ENCODE peak calls at places on chromosomes 5 and 9, in five cellular contexts. One of them, this sample, is unnamed.

GRCh38 chr5:100828756-100829342 is 74.2 kb downstream of the ST8SIA4 start:
- DNase-seq in K562: no peak
- DNase-seq in GM12878: no peak
- DNase-seq in HepG2: no peak
- DNase-seq in A549: no peak
- DNase-seq in this sample: peak; percentile 57

GRCh38 chr9:98191615-98192502 is 578 bp downstream of the CORO2A start:
- DNase-seq in K562: peak; percentile 82
- DNase-seq in GM12878: no peak
- DNase-seq in HepG2: no peak
- DNase-seq in A549: no peak
- DNase-seq in this sample: no peak

GRCh38 chr5:132657676-132658382 is at the start of gene IL13:
- DNase-seq in K562: no peak
- DNase-seq in HepG2: no peak
- DNase-seq in A549: no peak
- DNase-seq in GM12878: no peak
- DNase-seq in this sample: no peak

GRCh38 chr9:99241106-99241505 is 19.0 kb downstream of the SEC61B start:
- DNase-seq in K562: no peak
- DNase-seq in GM12878: no peak
- DNase-seq in A549: no peak
- DNase-seq in HepG2: no peak
- DNase-seq in this sample: peak; percentile 53

GRCh38 chr5:86070719-86071118 is 547.0 kb upstream of the COX7C start:
- DNase-seq in K562: no peak
- DNase-seq in HepG2: peak; percentile 12
- DNase-seq in A549: no peak
- DNase-seq in GM12878: no peak
- DNase-seq in this sample: no peak

GRCh38 chr9:94772654-94773303 is 46.3 kb downstream of the AOPEP start:
- DNase-seq in A549: no peak
- DNase-seq in GM12878: no peak
- DNase-seq in K562: no peak
- DNase-seq in HepG2: no peak
- DNase-seq in this sample: no peak

GRCh38 chr9:137786511-137786920 is 91.1 kb upstream of the CACNA1B start:
- DNase-seq in A549: no peak
- DNase-seq in K562: no peak
- DNase-seq in GM12878: no peak
- DNase-seq in HepG2: no peak
- DNase-seq in this sample: no peak

GRCh38 chr5:59789197-59789596 is 104.3 kb downstream of the PDE4D start:
- DNase-seq in HepG2: no peak
- DNase-seq in GM12878: no peak
- DNase-seq in A549: peak; percentile 60
- DNase-seq in K562: no peak
- DNase-seq in this sample: no peak

GRCh38 chr9:129026442-129027223 is 1.5 kb downstream of the SH3GLB2 start:
- DNase-seq in GM12878: no peak
- DNase-seq in K562: no peak
- DNase-seq in HepG2: peak; percentile 20
- DNase-seq in A549: no peak
- DNase-seq in this sample: no peak

GRCh38 chr9:38068616-38068865 is 486 bp downstream of the SHB start:
- DNase-seq in GM12878: no peak
- DNase-seq in HepG2: no peak
- DNase-seq in A549: peak; percentile 60
- DNase-seq in K562: peak; percentile 76
- DNase-seq in this sample: peak; percentile 61

GRCh38 chr9:128138001-128138400 is 10.5 kb upstream of the PTGES2 start:
- DNase-seq in A549: no peak
- DNase-seq in GM12878: no peak
- DNase-seq in HepG2: no peak
- DNase-seq in K562: no peak
- DNase-seq in this sample: no peak

GRCh38 chr5:96070625-96071246 is 109.1 kb upstream of the ELL2 start:
- DNase-seq in HepG2: no peak
- DNase-seq in GM12878: no peak
- DNase-seq in A549: no peak
- DNase-seq in K562: no peak
- DNase-seq in this sample: no peak

GRCh38 chr5:66595877-66596790 is at the start of gene MAST4:
- DNase-seq in GM12878: no peak
- DNase-seq in A549: peak; percentile 83
- DNase-seq in K562: peak; percentile 87
- DNase-seq in HepG2: peak; percentile 50
- DNase-seq in this sample: peak; percentile 85

GRCh38 chr5:41856644-41857491 is 13.4 kb downstream of the OXCT1 start:
- DNase-seq in A549: peak; percentile 69
- DNase-seq in K562: peak; percentile 64
- DNase-seq in GM12878: no peak
- DNase-seq in HepG2: peak; percentile 58
- DNase-seq in this sample: peak; percentile 77

GRCh38 chr9:17462869-17463464 is 115.9 kb upstream of the SH3GL2 start:
- DNase-seq in K562: peak; percentile 9
- DNase-seq in HepG2: peak; percentile 31
- DNase-seq in A549: peak; percentile 55
- DNase-seq in GM12878: no peak
- DNase-seq in this sample: peak; percentile 68

GRCh38 chr9:82036101-82036500 is 47.5 kb downstream of the SPATA31D1 start:
- DNase-seq in HepG2: no peak
- DNase-seq in K562: no peak
- DNase-seq in GM12878: no peak
- DNase-seq in A549: no peak
- DNase-seq in this sample: no peak

GRCh38 chr5:4571248-4571950 is 568.7 kb upstream of the ADAMTS16 start:
- DNase-seq in K562: no peak
- DNase-seq in HepG2: no peak
- DNase-seq in GM12878: no peak
- DNase-seq in A549: no peak
- DNase-seq in this sample: no peak

GRCh38 chr5:90166816-90167215 is 242.7 kb downstream of the CETN3 start:
- DNase-seq in GM12878: no peak
- DNase-seq in K562: no peak
- DNase-seq in HepG2: no peak
- DNase-seq in A549: no peak
- DNase-seq in this sample: no peak

GRCh38 chr5:146754621-146755020 is 123.9 kb downstream of the PPP2R2B start:
- DNase-seq in GM12878: no peak
- DNase-seq in K562: no peak
- DNase-seq in A549: no peak
- DNase-seq in HepG2: no peak
- DNase-seq in this sample: no peak

GRCh38 chr5:181242031-181242451 is 1.7 kb downstream of the RACK1 start:
- DNase-seq in GM12878: no peak
- DNase-seq in HepG2: no peak
- DNase-seq in A549: no peak
- DNase-seq in K562: no peak
- DNase-seq in this sample: no peak

GRCh38 chr5:57302164-57302563 is 128.3 kb downstream of the GPBP1 start:
- DNase-seq in HepG2: peak; percentile 28
- DNase-seq in A549: peak; percentile 62
- DNase-seq in K562: no peak
- DNase-seq in GM12878: peak; percentile 33
- DNase-seq in this sample: peak; percentile 51

GRCh38 chr9:127344373-127344995 is 52.5 kb upstream of the SLC2A8 start:
- DNase-seq in GM12878: no peak
- DNase-seq in HepG2: no peak
- DNase-seq in A549: no peak
- DNase-seq in K562: no peak
- DNase-seq in this sample: no peak

GRCh38 chr5:180154821-180155220 is 54.2 kb downstream of the RASGEF1C start:
- DNase-seq in A549: no peak
- DNase-seq in HepG2: no peak
- DNase-seq in K562: no peak
- DNase-seq in GM12878: no peak
- DNase-seq in this sample: no peak

GRCh38 chr9:96398582-96399334 is 15.2 kb upstream of the SLC35D2 start:
- DNase-seq in HepG2: no peak
- DNase-seq in A549: no peak
- DNase-seq in GM12878: no peak
- DNase-seq in K562: no peak
- DNase-seq in this sample: peak; percentile 57

GRCh38 chr5:136056771-136057335 is 28.1 kb downstream of the TGFBI start:
- DNase-seq in GM12878: no peak
- DNase-seq in K562: no peak
- DNase-seq in HepG2: no peak
- DNase-seq in A549: no peak
- DNase-seq in this sample: no peak

GRCh38 chr5:12335938-12336337 is 431.7 kb upstream of the CTNND2 start:
- DNase-seq in HepG2: no peak
- DNase-seq in A549: no peak
- DNase-seq in GM12878: no peak
- DNase-seq in K562: no peak
- DNase-seq in this sample: no peak

GRCh38 chr5:12330993-12331588 is 426.8 kb upstream of the CTNND2 start:
- DNase-seq in A549: no peak
- DNase-seq in HepG2: no peak
- DNase-seq in K562: no peak
- DNase-seq in GM12878: no peak
- DNase-seq in this sample: no peak

GRCh38 chr5:12332480-12332879 is 428.2 kb upstream of the CTNND2 start:
- DNase-seq in K562: no peak
- DNase-seq in GM12878: no peak
- DNase-seq in A549: no peak
- DNase-seq in HepG2: no peak
- DNase-seq in this sample: no peak

GRCh38 chr5:12330381-12330780 is 426.1 kb upstream of the CTNND2 start:
- DNase-seq in HepG2: no peak
- DNase-seq in A549: no peak
- DNase-seq in GM12878: no peak
- DNase-seq in K562: no peak
- DNase-seq in this sample: no peak
- TF ChIP-seq MYC in HepG2: no peak
- TF ChIP-seq MYC in A549: no peak
- TF ChIP-seq MYC in GM12878: no peak
- TF ChIP-seq MYC in K562: no peak
- TF ChIP-seq MYC in this sample: no peak

GRCh38 chr5:112525217-112525616 is 106.1 kb upstream of the EPB41L4A start:
- DNase-seq in K562: no peak
- DNase-seq in GM12878: no peak
- DNase-seq in A549: no peak
- DNase-seq in HepG2: no peak
- DNase-seq in this sample: no peak
- H3K4me1 ChIP-seq in K562: peaks cover 4% of the 10 kb centered on the region
- H3K4me1 ChIP-seq in GM12878: peaks cover 35% of the 10 kb centered on the region
- H3K4me1 ChIP-seq in A549: no peaks in the 10 kb centered on the region
- H3K4me1 ChIP-seq in HepG2: no peaks in the 10 kb centered on the region
- H3K4me1 ChIP-seq in this sample: no peaks in the 10 kb centered on the region

GRCh38 chr9:134985451-134985850 is 67.7 kb upstream of the FCN1 start:
- DNase-seq in A549: no peak
- DNase-seq in HepG2: no peak
- DNase-seq in GM12878: no peak
- DNase-seq in K562: no peak
- DNase-seq in this sample: no peak

GRCh38 chr9:134988706-134989105 is 71.0 kb upstream of the FCN1 start:
- DNase-seq in GM12878: no peak
- DNase-seq in HepG2: no peak
- DNase-seq in A549: no peak
- DNase-seq in K562: no peak
- DNase-seq in this sample: no peak

GRCh38 chr9:134987906-134988700 is 70.4 kb upstream of the FCN1 start:
- DNase-seq in GM12878: no peak
- DNase-seq in K562: no peak
- DNase-seq in A549: no peak
- DNase-seq in HepG2: no peak
- DNase-seq in this sample: no peak

GRCh38 chr9:134986957-134987356 is 69.2 kb upstream of the FCN1 start:
- DNase-seq in A549: no peak
- DNase-seq in GM12878: no peak
- DNase-seq in HepG2: no peak
- DNase-seq in K562: no peak
- DNase-seq in this sample: no peak

GRCh38 chr9:134987376-134987775 is 69.7 kb upstream of the FCN1 start:
- DNase-seq in HepG2: no peak
- DNase-seq in GM12878: no peak
- DNase-seq in A549: no peak
- DNase-seq in K562: no peak
- DNase-seq in this sample: no peak
- TF ChIP-seq MYC in HepG2: no peak
- TF ChIP-seq MYC in GM12878: no peak
- TF ChIP-seq MYC in A549: no peak
- TF ChIP-seq MYC in K562: no peak
- TF ChIP-seq MYC in this sample: no peak

GRCh38 chr9:112540800-112541199 is 54.2 kb downstream of the KIAA1958 start:
- DNase-seq in GM12878: no peak
- DNase-seq in HepG2: no peak
- DNase-seq in K562: no peak
- DNase-seq in A549: no peak
- DNase-seq in this sample: no peak

GRCh38 chr9:112533660-112534059 is 47.0 kb downstream of the KIAA1958 start:
- DNase-seq in GM12878: no peak
- DNase-seq in K562: no peak
- DNase-seq in HepG2: no peak
- DNase-seq in A549: no peak
- DNase-seq in this sample: no peak

GRCh38 chr9:112535811-112536210 is 49.2 kb downstream of the KIAA1958 start:
- DNase-seq in GM12878: no peak
- DNase-seq in K562: no peak
- DNase-seq in HepG2: no peak
- DNase-seq in A549: no peak
- DNase-seq in this sample: peak; percentile 68

GRCh38 chr9:112535364-112535763 is 48.7 kb downstream of the KIAA1958 start:
- DNase-seq in A549: no peak
- DNase-seq in K562: no peak
- DNase-seq in GM12878: no peak
- DNase-seq in HepG2: no peak
- DNase-seq in this sample: peak; percentile 57

DNA sequence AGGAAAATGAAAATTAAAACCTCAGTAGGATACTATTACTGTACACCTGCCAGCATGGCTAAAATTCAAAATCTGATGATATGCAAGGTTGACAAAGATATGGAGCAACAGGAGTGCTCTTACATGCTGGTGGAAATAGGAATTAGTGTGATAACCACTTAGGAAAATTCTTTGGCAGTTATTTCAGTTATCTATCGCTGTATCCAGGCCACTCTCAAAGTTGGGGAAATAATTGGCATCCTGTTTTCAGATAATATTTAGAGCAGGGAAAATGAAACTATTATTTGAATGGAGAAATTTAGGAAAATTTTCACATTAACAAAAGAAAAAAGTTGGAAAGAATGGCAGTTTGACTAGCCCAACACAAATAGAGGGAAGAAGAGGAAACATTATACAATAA is 50.9 kb downstream of the KIAA1958 start:
- DNase-seq in A549: no peak
- DNase-seq in GM12878: no peak
- DNase-seq in K562: no peak
- DNase-seq in HepG2: no peak
- DNase-seq in this sample: no peak
- H3K4me1 ChIP-seq in A549: peaks cover 15% of the 10 kb centered on the region
- H3K4me1 ChIP-seq in GM12878: no peaks in the 10 kb centered on the region
- H3K4me1 ChIP-seq in K562: peaks cover 10% of the 10 kb centered on the region
- H3K4me1 ChIP-seq in HepG2: peaks cover under 1% of the 10 kb centered on the region
- H3K4me1 ChIP-seq in this sample: peaks cover 11% of the 10 kb centered on the region

GRCh38 chr5:116445311-116445710 is 129.3 kb downstream of the SEMA6A start:
- DNase-seq in A549: no peak
- DNase-seq in K562: no peak
- DNase-seq in HepG2: no peak
- DNase-seq in GM12878: no peak
- DNase-seq in this sample: no peak
- TF ChIP-seq MYC in A549: no peak
- TF ChIP-seq MYC in K562: no peak
- TF ChIP-seq MYC in HepG2: no peak
- TF ChIP-seq MYC in GM12878: no peak
- TF ChIP-seq MYC in this sample: no peak

GRCh38 chr9:109254317-109254716 is 66.5 kb downstream of the EPB41L4B start:
- DNase-seq in K562: no peak
- DNase-seq in HepG2: no peak
- DNase-seq in A549: no peak
- DNase-seq in GM12878: no peak
- DNase-seq in this sample: no peak
- H3K4me1 ChIP-seq in K562: no peaks in the 10 kb centered on the region
- H3K4me1 ChIP-seq in HepG2: peaks cover 47% of the 10 kb centered on the region
- H3K4me1 ChIP-seq in A549: peaks cover 58% of the 10 kb centered on the region
- H3K4me1 ChIP-seq in GM12878: no peaks in the 10 kb centered on the region
- H3K4me1 ChIP-seq in this sample: peaks cover 14% of the 10 kb centered on the region

This sample was measured in endothelial cell of umbilical vein.